ENCODE peak calls at places on chromosome 6, in seven cellular contexts. I is A549; V is stomach; P is dorsolateral prefrontal cortex; N is HFF-Myc; E is fibroblast of lung; H is CD8-positive, alpha-beta T cell. B is an unnamed sample.

GRCh38 chr6:37653933-37654565 is 43.6 kb downstream of the MDGA1 start:
- DNase-seq in I (peak), V (peak), P (no peak), N (peak), E (peak), H (no peak), B (peak)

GRCh38 chr6:93305088-93305487 is 114.3 kb downstream of the EPHA7 start:
- DNase-seq in I (no peak), V (no peak), P (no peak), N (no peak), E (no peak), H (no peak), B (no peak)

GRCh38 chr6:30889138-30889885 is 5.0 kb downstream of the DDR1 start:
- DNase-seq in I (no peak), V (no peak), P (no peak), N (no peak), E (no peak), H (no peak), B (no peak)

GRCh38 chr6:168871535-168872106 is 382.0 kb downstream of the THBS2 start:
- DNase-seq in I (no peak), V (peak), P (no peak), N (no peak), E (no peak), H (no peak), B (no peak)

GRCh38 chr6:54717849-54718455 is 128.6 kb upstream of the FAM83B start:
- DNase-seq in I (peak), V (peak), P (no peak), N (peak), E (peak), H (no peak), B (peak)

GRCh38 chr6:165883851-165884640 is 221.0 kb upstream of the PDE10A start:
- DNase-seq in I (no peak), V (no peak), P (no peak), N (no peak), E (no peak), H (no peak), B (no peak)

GRCh38 chr6:15927531-15928230 is 201.2 kb upstream of the MYLIP start:
- DNase-seq in I (no peak), V (no peak), P (no peak), N (no peak), E (no peak), H (no peak), B (no peak)

GRCh38 chr6:108364470-108364869 is 69.6 kb downstream of the AFG1L start:
- DNase-seq in I (no peak), V (no peak), P (no peak), N (no peak), E (no peak), H (no peak), B (no peak)

GRCh38 chr6:38393986-38394385 is 245.7 kb downstream of the BTBD9 start:
- DNase-seq in I (no peak), V (no peak), P (no peak), N (no peak), E (no peak), H (no peak), B (no peak)

GRCh38 chr6:7587631-7588100 is 2.3 kb upstream of the SNRNP48 start:
- DNase-seq in I (no peak), V (no peak), P (no peak), N (no peak), E (no peak), H (no peak), B (no peak)

GRCh38 chr6:98260382-98260781 is 574.0 kb upstream of the POU3F2 start:
- DNase-seq in I (no peak), V (no peak), P (no peak), N (no peak), E (no peak), H (no peak), B (no peak)

GRCh38 chr6:2976571-2977085 is 5.3 kb upstream of the SERPINB6 start:
- DNase-seq in I (no peak), V (no peak), P (no peak), N (no peak), E (peak), H (no peak), B (no peak)

GRCh38 chr6:16762547-16763477 is 1.6 kb upstream of the ATXN1 start:
- DNase-seq in I (peak), V (peak), P (no peak), N (peak), E (peak), H (peak), B (no peak)

GRCh38 chr6:42131531-42131930 is 10.9 kb downstream of the C6orf132 start:
- DNase-seq in I (no peak), V (no peak), P (no peak), N (no peak), E (peak), H (no peak), B (no peak)

GRCh38 chr6:127690092-127690491 is 113.1 kb downstream of the C6orf58 start:
- DNase-seq in I (peak), V (no peak), P (no peak), N (peak), E (peak), H (no peak), B (no peak)

GRCh38 chr6:168414696-168415095 is 26.3 kb upstream of the SMOC2 start:
- DNase-seq in I (no peak), V (no peak), P (no peak), N (no peak), E (no peak), H (no peak), B (no peak)

GRCh38 chr6:21325201-21325856 is 268.2 kb upstream of the SOX4 start:
- DNase-seq in I (peak), V (no peak), P (no peak), N (no peak), E (no peak), H (no peak), B (no peak)

GRCh38 chr6:31272431-31272830 is 539 bp upstream of the HLA-C start:
- DNase-seq in I (no peak), V (no peak), P (no peak), N (no peak), E (peak), H (no peak), B (no peak)

GRCh38 chr6:124870611-124871201 is 91.5 kb upstream of the RNF217 start:
- DNase-seq in I (peak), V (no peak), P (no peak), N (peak), E (peak), H (no peak), B (no peak)

GRCh38 chr6:19892250-19892649 is 55.1 kb downstream of the ID4 start:
- DNase-seq in I (no peak), V (peak), P (no peak), N (no peak), E (no peak), H (no peak), B (no peak)

GRCh38 chr6:15596241-15596896 is 66.5 kb downstream of the DTNBP1 start:
- DNase-seq in I (no peak), V (no peak), P (no peak), N (no peak), E (no peak), H (no peak), B (no peak)

GRCh38 chr6:148367418-148368024 is 24.9 kb downstream of the SASH1 start:
- DNase-seq in I (no peak), V (no peak), P (no peak), N (peak), E (peak), H (no peak), B (no peak)

GRCh38 chr6:20827798-20828197 is 293.5 kb downstream of the CDKAL1 start:
- DNase-seq in I (no peak), V (no peak), P (no peak), N (no peak), E (peak), H (no peak), B (no peak)

GRCh38 chr6:155883741-155884140 is 428.1 kb upstream of the NOX3 start:
- DNase-seq in I (no peak), V (no peak), P (no peak), N (peak), E (peak), H (no peak), B (no peak)

GRCh38 chr6:32194825-32195651 is 2.6 kb upstream of the GPSM3 start:
- DNase-seq in I (peak), V (no peak), P (no peak), N (no peak), E (peak), H (no peak), B (peak)

GRCh38 chr6:83852528-83853177 is 507 bp upstream of the RIPPLY2 start:
- DNase-seq in I (no peak), V (no peak), P (no peak), N (no peak), E (no peak), H (no peak), B (no peak)

GRCh38 chr6:132369526-132369925 is 31.7 kb downstream of the MOXD1 start:
- DNase-seq in I (no peak), V (no peak), P (no peak), N (no peak), E (peak), H (no peak), B (no peak)

GRCh38 chr6:148179786-148180185 is 162.9 kb upstream of the SASH1 start:
- DNase-seq in I (peak), V (no peak), P (no peak), N (no peak), E (peak), H (no peak), B (peak)

GRCh38 chr6:106885659-106886058 is 88.9 kb downstream of the CD24 start:
- DNase-seq in I (no peak), V (no peak), P (no peak), N (no peak), E (no peak), H (no peak), B (no peak)

GRCh38 chr6:121780325-121781313 is 345.2 kb downstream of the GJA1 start:
- DNase-seq in I (peak), V (no peak), P (peak), N (peak), E (peak), H (no peak), B (no peak)

GRCh38 chr6:73525546-73526330 is 4.9 kb upstream of the EEF1A1 start:
- DNase-seq in I (no peak), V (no peak), P (no peak), N (no peak), E (peak), H (no peak), B (no peak)

GRCh38 chr6:119256392-119256791 is 93.2 kb downstream of the MAN1A1 start:
- DNase-seq in I (no peak), V (no peak), P (no peak), N (no peak), E (no peak), H (no peak), B (no peak)
- TF ChIP-seq CTCF in I (no peak), V (no peak), P (no peak), N (no peak), E (no peak), H (no peak), B (no peak)

GRCh38 chr6:29792123-29793035 is 35.2 kb upstream of the HLA-G start:
- DNase-seq in I (no peak), V (peak), P (peak), N (no peak), E (no peak), H (peak), B (peak)
- TF ChIP-seq CTCF in I (peak), V (peak), P (peak), N (peak), E (peak), H (no peak), B (peak)

GRCh38 chr6:40855481-40855880 is 183.5 kb downstream of the UNC5CL start:
- DNase-seq in I (no peak), V (no peak), P (peak), N (no peak), E (no peak), H (no peak), B (no peak)

GRCh38 chr6:40848868-40849524 is 190.0 kb downstream of the UNC5CL start:
- DNase-seq in I (no peak), V (no peak), P (no peak), N (no peak), E (no peak), H (no peak), B (no peak)

GRCh38 chr6:40856271-40856670 is 182.8 kb downstream of the UNC5CL start:
- DNase-seq in I (no peak), V (no peak), P (no peak), N (no peak), E (no peak), H (no peak), B (no peak)

GRCh38 chr6:40854592-40854991 is 184.4 kb downstream of the UNC5CL start:
- DNase-seq in I (no peak), V (no peak), P (no peak), N (no peak), E (no peak), H (no peak), B (no peak)

DNA sequence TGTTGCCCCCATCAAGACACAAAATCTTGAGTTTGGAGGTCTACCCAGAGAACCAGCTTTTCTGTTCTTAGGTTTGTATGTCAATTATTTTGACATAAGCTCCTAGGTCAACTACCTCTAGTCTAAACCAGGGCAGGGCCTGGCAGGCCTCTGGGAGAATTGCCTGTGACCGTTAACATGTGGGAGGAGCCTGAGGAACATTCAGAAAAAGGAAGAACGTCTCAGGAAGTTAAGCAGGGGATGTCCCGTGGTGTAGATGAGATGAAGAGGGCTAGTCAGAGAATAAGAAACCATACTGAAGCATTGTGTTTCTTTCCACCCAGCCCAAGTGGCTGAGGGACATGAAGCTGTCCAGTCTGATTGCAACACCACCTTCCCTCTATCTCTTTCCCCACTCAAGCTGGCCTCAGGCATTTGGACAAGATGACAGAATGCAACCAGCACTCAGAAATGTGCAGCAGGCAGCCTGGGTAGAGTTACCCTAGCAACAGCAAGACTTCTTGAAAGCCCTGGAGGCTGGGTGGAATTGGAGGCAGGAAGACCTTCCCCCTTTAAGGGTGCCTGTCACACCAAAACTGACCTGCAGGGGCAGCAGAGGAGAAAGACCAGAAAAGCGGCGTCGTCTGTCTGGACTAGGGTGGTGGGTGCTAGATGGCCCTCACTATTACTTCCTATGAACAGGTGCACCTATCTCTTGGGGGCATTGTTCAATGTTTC is 186.2 kb downstream of the UNC5CL start:
- DNase-seq in I (no peak), V (no peak), P (no peak), N (no peak), E (no peak), H (no peak), B (no peak)
- TF ChIP-seq CTCF in I (peak), V (no peak), P (no peak), N (peak), E (peak), H (no peak), B (peak)

GRCh38 chr6:136526196-136526930 is 23.9 kb downstream of the MAP7 start:
- DNase-seq in I (peak), V (peak), P (peak), N (no peak), E (peak), H (no peak), B (peak)
- TF ChIP-seq CTCF in I (peak), V (peak), P (peak), N (peak), E (peak), H (no peak), B (peak)

DNA sequence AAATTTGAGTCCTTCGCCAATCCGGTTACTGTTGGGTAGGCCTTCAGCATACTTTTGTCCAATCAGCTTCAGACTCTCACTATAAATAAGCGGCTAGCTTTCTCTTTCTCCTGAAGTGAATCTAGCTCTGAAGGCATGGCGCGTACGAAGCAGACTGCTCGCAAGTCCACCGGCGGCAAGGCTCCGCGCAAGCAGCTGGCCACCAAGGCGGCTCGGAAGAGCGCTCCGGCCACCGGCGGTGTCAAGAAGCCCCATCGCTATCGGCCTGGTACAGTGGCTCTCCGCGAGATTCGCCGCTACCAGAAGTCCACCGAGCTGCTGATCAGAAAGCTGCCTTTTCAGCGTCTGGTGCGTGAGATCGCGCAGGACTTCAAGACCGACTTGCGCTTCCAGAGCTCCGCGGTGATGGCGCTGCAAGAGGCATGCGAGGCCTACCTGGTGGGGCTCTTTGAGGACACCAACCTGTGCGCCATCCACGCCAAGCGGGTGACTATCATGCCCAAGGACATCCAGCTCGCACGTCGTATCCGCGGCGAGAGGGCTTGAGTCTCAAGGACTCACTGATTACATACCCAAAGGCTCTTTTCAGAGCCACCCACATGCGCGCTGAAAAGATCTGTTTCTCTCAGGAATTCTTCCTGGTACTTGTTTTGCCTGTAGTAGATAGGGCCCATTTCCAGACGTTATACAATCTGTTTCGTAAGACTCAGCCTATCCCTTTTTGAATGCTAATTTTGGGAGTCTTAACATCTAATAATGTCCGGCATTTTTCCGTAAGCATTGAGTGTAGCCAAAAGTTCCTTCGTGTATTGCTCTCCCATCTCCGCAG is 102.0 kb downstream of the OR2B2 start:
- DNase-seq in I (peak), V (peak), P (peak), N (peak), E (peak), H (peak), B (peak)
- TF ChIP-seq CTCF in I (no peak), V (peak), P (no peak), N (no peak), E (peak), H (no peak), B (no peak)